ENCODE peak calls at places on chromosome 2, in five cellular contexts. One of them, this sample, is unnamed.

GRCh38 chr2:191691016-191691725 is 13.2 kb downstream of the NABP1 start:
- DNase-seq in anterior cingulate cortex: no peak
- DNase-seq in fibroblast of mammary gland: peak
- DNase-seq in effector CD4-positive, alpha-beta T cell: peak
- DNase-seq in choroid plexus epithelial cell: peak
- DNase-seq in this sample: peak

GRCh38 chr2:217279571-217279970 is 419.7 kb upstream of the TNP1 start:
- DNase-seq in choroid plexus epithelial cell: peak
- DNase-seq in effector CD4-positive, alpha-beta T cell: no peak
- DNase-seq in fibroblast of mammary gland: peak
- DNase-seq in anterior cingulate cortex: no peak
- DNase-seq in this sample: no peak

GRCh38 chr2:169649278-169649677 is 44.9 kb downstream of the CFAP210 start:
- DNase-seq in effector CD4-positive, alpha-beta T cell: no peak
- DNase-seq in anterior cingulate cortex: no peak
- DNase-seq in choroid plexus epithelial cell: no peak
- DNase-seq in fibroblast of mammary gland: no peak
- DNase-seq in this sample: no peak

GRCh38 chr2:182982934-182983333 is 55.3 kb downstream of the NCKAP1 start:
- DNase-seq in effector CD4-positive, alpha-beta T cell: no peak
- DNase-seq in anterior cingulate cortex: no peak
- DNase-seq in choroid plexus epithelial cell: no peak
- DNase-seq in fibroblast of mammary gland: no peak
- DNase-seq in this sample: no peak

GRCh38 chr2:196431957-196432356 is 207.6 kb upstream of the CCDC150 start:
- DNase-seq in effector CD4-positive, alpha-beta T cell: no peak
- DNase-seq in fibroblast of mammary gland: peak
- DNase-seq in choroid plexus epithelial cell: peak
- DNase-seq in anterior cingulate cortex: no peak
- DNase-seq in this sample: no peak

GRCh38 chr2:159758239-159758638 is 39.8 kb downstream of the CD302 start:
- DNase-seq in effector CD4-positive, alpha-beta T cell: no peak
- DNase-seq in choroid plexus epithelial cell: no peak
- DNase-seq in fibroblast of mammary gland: no peak
- DNase-seq in anterior cingulate cortex: no peak
- DNase-seq in this sample: no peak

GRCh38 chr2:240810199-240810598 is 9.8 kb downstream of the KIF1A start:
- DNase-seq in fibroblast of mammary gland: peak
- DNase-seq in choroid plexus epithelial cell: peak
- DNase-seq in effector CD4-positive, alpha-beta T cell: no peak
- DNase-seq in anterior cingulate cortex: no peak
- DNase-seq in this sample: no peak

GRCh38 chr2:8954990-8955389 is 48.5 kb downstream of the MBOAT2 start:
- DNase-seq in fibroblast of mammary gland: no peak
- DNase-seq in effector CD4-positive, alpha-beta T cell: no peak
- DNase-seq in choroid plexus epithelial cell: no peak
- DNase-seq in anterior cingulate cortex: no peak
- DNase-seq in this sample: no peak

GRCh38 chr2:240468300-240469238 is 33.1 kb downstream of the GPC1 start:
- DNase-seq in anterior cingulate cortex: no peak
- DNase-seq in choroid plexus epithelial cell: no peak
- DNase-seq in fibroblast of mammary gland: peak
- DNase-seq in effector CD4-positive, alpha-beta T cell: no peak
- DNase-seq in this sample: no peak

GRCh38 chr2:195674491-195675226 is 17.6 kb downstream of the SLC39A10 start:
- DNase-seq in choroid plexus epithelial cell: peak
- DNase-seq in anterior cingulate cortex: no peak
- DNase-seq in effector CD4-positive, alpha-beta T cell: no peak
- DNase-seq in fibroblast of mammary gland: peak
- DNase-seq in this sample: no peak

GRCh38 chr2:62293490-62294212 is 97.7 kb downstream of the B3GNT2 start:
- DNase-seq in choroid plexus epithelial cell: peak
- DNase-seq in anterior cingulate cortex: no peak
- DNase-seq in effector CD4-positive, alpha-beta T cell: no peak
- DNase-seq in fibroblast of mammary gland: peak
- DNase-seq in this sample: no peak

GRCh38 chr2:161898633-161899032 is 175.4 kb downstream of the DPP4 start:
- DNase-seq in fibroblast of mammary gland: no peak
- DNase-seq in anterior cingulate cortex: no peak
- DNase-seq in choroid plexus epithelial cell: no peak
- DNase-seq in effector CD4-positive, alpha-beta T cell: no peak
- DNase-seq in this sample: no peak

GRCh38 chr2:177306550-177306949 is 42.0 kb upstream of the NFE2L2 start:
- DNase-seq in fibroblast of mammary gland: peak
- DNase-seq in anterior cingulate cortex: no peak
- DNase-seq in choroid plexus epithelial cell: no peak
- DNase-seq in effector CD4-positive, alpha-beta T cell: no peak
- DNase-seq in this sample: no peak

GRCh38 chr2:235029054-235029453 is 77.2 kb downstream of the SH3BP4 start:
- DNase-seq in choroid plexus epithelial cell: no peak
- DNase-seq in fibroblast of mammary gland: no peak
- DNase-seq in effector CD4-positive, alpha-beta T cell: no peak
- DNase-seq in anterior cingulate cortex: no peak
- DNase-seq in this sample: no peak

GRCh38 chr2:204108301-204108700 is 171.7 kb downstream of the ICOS start:
- DNase-seq in anterior cingulate cortex: no peak
- DNase-seq in choroid plexus epithelial cell: peak
- DNase-seq in fibroblast of mammary gland: peak
- DNase-seq in effector CD4-positive, alpha-beta T cell: peak
- DNase-seq in this sample: peak

This sample was measured in naive thymus-derived CD8-positive, alpha-beta T cell.